ENCODE peak calls at places on chromosomes 13 and 19, in five cellular contexts. L, T, P, A and F are unnamed samples.

GRCh38 chr19:6222884-6223283 is 56.9 kb downstream of the MLLT1 start:
- DNase-seq in L (no peak), T (peak), P (no peak), A (no peak), F (no peak)

GRCh38 chr13:111114362-111115050 is 604 bp upstream of the ARHGEF7 start:
- DNase-seq in L (no peak), T (peak), P (peak), A (peak), F (peak)

GRCh38 chr13:113187263-113187669 is 21.2 kb downstream of the PCID2 start:
- DNase-seq in L (peak), T (peak), P (peak), A (peak), F (peak)

GRCh38 chr19:32675720-32676185 is at the start of gene RGS9BP:
- DNase-seq in L (peak), T (peak), P (no peak), A (peak), F (peak)

GRCh38 chr19:52369463-52370340 is at the start of gene ZNF880:
- DNase-seq in L (peak), T (peak), P (peak), A (peak), F (peak)

GRCh38 chr19:18933297-18933696 is 7.7 kb downstream of the HOMER3 start:
- DNase-seq in L (no peak), T (no peak), P (no peak), A (no peak), F (no peak)

GRCh38 chr13:49540552-49540951 is 44.8 kb downstream of the PHF11 start:
- DNase-seq in L (no peak), T (peak), P (no peak), A (no peak), F (no peak)

GRCh38 chr19:8490873-8491272 is 11.6 kb downstream of the PRAM1 start:
- DNase-seq in L (no peak), T (no peak), P (no peak), A (no peak), F (no peak)

GRCh38 chr13:112727581-112727980 is 37.7 kb downstream of the ATP11A start:
- DNase-seq in L (no peak), T (no peak), P (no peak), A (no peak), F (no peak)

GRCh38 chr13:74406439-74406838 is 272.2 kb upstream of the KLF12 start:
- DNase-seq in L (no peak), T (no peak), P (no peak), A (no peak), F (no peak)

GRCh38 chr19:49533551-49534488 is 6.0 kb downstream of the RCN3 start:
- DNase-seq in L (peak), T (no peak), P (peak), A (peak), F (peak)

GRCh38 chr13:30743319-30744055 is 8.1 kb downstream of the ALOX5AP start:
- DNase-seq in L (peak), T (peak), P (no peak), A (no peak), F (peak)

GRCh38 chr13:76016799-76017198 is 380.7 kb downstream of the LMO7 start:
- DNase-seq in L (peak), T (no peak), P (peak), A (peak), F (peak)

GRCh38 chr19:7161292-7161691 is 91.8 kb downstream of the ZNF557 start:
- DNase-seq in L (no peak), T (no peak), P (no peak), A (no peak), F (no peak)

GRCh38 chr19:38210458-38210987 is 13.5 kb downstream of the DPF1 start:
- DNase-seq in L (no peak), T (no peak), P (peak), A (no peak), F (peak)

GRCh38 chr19:6103217-6103644 is 7.1 kb downstream of the RFX2 start:
- DNase-seq in L (peak), T (peak), P (no peak), A (no peak), F (peak)